ENCODE peak calls at places on chromosomes 2 and 18, in five cellular contexts. S is EL; D is stimulated activated CD4-positive, alpha-beta T cell treated with anti-CD3 and anti-CD28 coated beads, Interleukin-2, amount 100 ng/mL, for 48 hours; W is Daoy; H is dermis blood vessel endothelial cell. R is an unnamed sample.
A peak's percentile ranks its signal among the peaks of the same experiment; 100 is the strongest.

GRCh38 chr2:235098736-235099494 is 147.1 kb downstream of the SH3BP4 start:
- DNase-seq in S (peak; percentile 85), D (no peak), W (peak; percentile 27), H (no peak), R (no peak)

GRCh38 chr2:211867845-211868361 is 670.7 kb downstream of the ERBB4 start:
- DNase-seq in S (peak; percentile 46), D (no peak), W (peak; percentile 9), H (peak; percentile 66), R (no peak)

GRCh38 chr2:179536185-179536584 is 271.6 kb upstream of the SESTD1 start:
- DNase-seq in S (peak; percentile 13), D (no peak), W (no peak), H (no peak), R (no peak)

GRCh38 chr18:48750485-48751175 is 200.1 kb downstream of the SMAD7 start:
- DNase-seq in S (no peak), D (no peak), W (no peak), H (no peak), R (no peak)

GRCh38 chr2:234306426-234307173 is 190.3 kb downstream of the ARL4C start:
- DNase-seq in S (no peak), D (no peak), W (no peak), H (no peak), R (no peak)

GRCh38 chr2:21770787-21771186 is 647.0 kb downstream of the TDRD15 start:
- DNase-seq in S (no peak), D (no peak), W (no peak), H (no peak), R (no peak)

GRCh38 chr2:204264746-204265145 is 280.5 kb upstream of the PARD3B start:
- DNase-seq in S (no peak), D (no peak), W (no peak), H (no peak), R (no peak)

GRCh38 chr2:240136671-240137292 is 677 bp upstream of the COPS9 start:
- DNase-seq in S (no peak), D (no peak), W (no peak), H (no peak), R (no peak)

GRCh38 chr2:69645926-69646325 is 2.4 kb upstream of the AAK1 start:
- DNase-seq in S (no peak), D (no peak), W (no peak), H (no peak), R (no peak)

GRCh38 chr18:59659486-59660187 is 37.6 kb downstream of the CCBE1 start:
- DNase-seq in S (peak; percentile 29), D (no peak), W (peak; percentile 22), H (no peak), R (no peak)

GRCh38 chr2:55365303-55365702 is 54.4 kb downstream of the CCDC88A start:
- DNase-seq in S (no peak), D (no peak), W (no peak), H (peak; percentile 36), R (no peak)

R was measured in T-helper 9 cell.